ENCODE peak calls at places on chromosome 10, in four cellular contexts. O, T, S and U are unnamed samples.

GRCh38 chr10:21488246-21488953 is 37.1 kb downstream of the SKIDA1 start:
- DNase-seq in O (no peak), T (no peak), S (no peak), U (peak; percentile 22)

GRCh38 chr10:28444031-28444430 is 88.9 kb upstream of the WAC start:
- DNase-seq in O (no peak), S (no peak), T (no peak), U (no peak)

GRCh38 chr10:110370005-110370404 is 65.3 kb upstream of the SMNDC1 start:
- DNase-seq in S (no peak), T (no peak), O (no peak), U (no peak)

GRCh38 chr10:132198068-132198370 is 11.3 kb downstream of the DPYSL4 start:
- DNase-seq in S (no peak), T (no peak), O (no peak), U (no peak)

GRCh38 chr10:108791030-108791429 is 1132.3 kb downstream of the XPNPEP1 start:
- DNase-seq in T (no peak), S (peak; percentile 54), O (no peak), U (no peak)

GRCh38 chr10:110790913-110791525 is 80.7 kb upstream of the PDCD4 start:
- DNase-seq in O (no peak), S (no peak), T (no peak), U (no peak)

GRCh38 chr10:30826679-30827078 is 197.1 kb upstream of the LYZL2 start:
- DNase-seq in S (no peak), O (no peak), T (no peak), U (no peak)

GRCh38 chr10:100760726-100761125 is 15.3 kb downstream of the PAX2 start:
- DNase-seq in S (no peak), T (no peak), O (no peak), U (no peak)

GRCh38 chr10:132574783-132575319 is 37.3 kb downstream of the INPP5A start:
- DNase-seq in O (no peak), T (no peak), S (peak; percentile 72), U (no peak)

GRCh38 chr10:129833988-129834387 is 130.1 kb downstream of the EBF3 start:
- DNase-seq in O (no peak), T (no peak), S (no peak), U (no peak)

GRCh38 chr10:31582365-31583052 is 263.5 kb downstream of the ZEB1 start:
- DNase-seq in O (no peak), S (peak; percentile 69), T (no peak), U (no peak)

GRCh38 chr10:124894569-124895215 is 47.2 kb upstream of the ZRANB1 start:
- DNase-seq in O (no peak), T (no peak), S (no peak), U (no peak)

GRCh38 chr10:71757450-71757918 is 15.8 kb downstream of the VSIR start:
- DNase-seq in T (no peak), O (no peak), S (no peak), U (no peak)

GRCh38 chr10:31694929-31695837 is 233.4 kb downstream of the ARHGAP12 start:
- DNase-seq in S (no peak), O (no peak), T (no peak), U (no peak)

GRCh38 chr10:5070648-5071410 is 23.4 kb upstream of the AKR1C3 start:
- DNase-seq in S (no peak), O (no peak), T (no peak), U (no peak)

GRCh38 chr10:17464545-17464944 is 10.2 kb upstream of the ST8SIA6 start:
- DNase-seq in O (no peak), S (no peak), T (no peak), U (no peak)

GRCh38 chr10:64097391-64098122 is 576.4 kb downstream of the REEP3 start:
- DNase-seq in S (no peak), T (no peak), O (no peak), U (no peak)

GRCh38 chr10:22437620-22438588 is 92.6 kb downstream of the SPAG6 start:
- DNase-seq in O (no peak), T (no peak), S (peak; percentile 49), U (no peak)

GRCh38 chr10:36519909-36520308 is 605.5 kb upstream of the ANKRD30A start:
- DNase-seq in T (no peak), S (no peak), O (no peak), U (no peak)

GRCh38 chr10:239109-239508 is 103.9 kb downstream of the ZMYND11 start:
- DNase-seq in T (no peak), S (peak; percentile 76), O (no peak), U (no peak)

GRCh38 chr10:43273543-43273942 is 6.7 kb upstream of the RASGEF1A start:
- DNase-seq in T (no peak), S (no peak), O (no peak), U (no peak)

GRCh38 chr10:34816067-34817002 is 1.2 kb upstream of the PARD3 start:
- DNase-seq in T (no peak), S (peak; percentile 70), O (peak; percentile 44), U (no peak)

GRCh38 chr10:93816123-93816747 is 58.5 kb downstream of the LGI1 start:
- DNase-seq in S (peak; percentile 71), O (peak; percentile 71), T (peak; percentile 11), U (peak; percentile 64)

GRCh38 chr10:71085689-71086438 is 126.5 kb upstream of the UNC5B start:
- DNase-seq in T (no peak), O (peak; percentile 7), S (no peak), U (no peak)

GRCh38 chr10:89173075-89173474 is 34.0 kb downstream of the CH25H start:
- DNase-seq in T (no peak), O (no peak), S (no peak), U (no peak)

GRCh38 chr10:8045728-8046494 is 8.6 kb upstream of the GATA3 start:
- DNase-seq in O (no peak), S (no peak), T (no peak), U (no peak)

GRCh38 chr10:11195017-11195586 is 177.4 kb downstream of the CELF2 start:
- DNase-seq in T (no peak), S (no peak), O (no peak), U (no peak)
- H3K4me1 ChIP-seq in T (no peaks in the 10 kb centered on the region), S (no peaks in the 10 kb centered on the region), O (peaks cover 7% of the 10 kb centered on the region), U (peaks cover 10% of the 10 kb centered on the region)

GRCh38 chr10:37682617-37683016 is 174.8 kb downstream of the ZNF248 start:
- DNase-seq in S (no peak), O (no peak), T (no peak), U (no peak)
- H3K9me3 ChIP-seq in S (no peaks in the 10 kb centered on the region), O (no peaks in the 10 kb centered on the region), T (no peaks in the 10 kb centered on the region), U (no peaks in the 10 kb centered on the region)

DNA sequence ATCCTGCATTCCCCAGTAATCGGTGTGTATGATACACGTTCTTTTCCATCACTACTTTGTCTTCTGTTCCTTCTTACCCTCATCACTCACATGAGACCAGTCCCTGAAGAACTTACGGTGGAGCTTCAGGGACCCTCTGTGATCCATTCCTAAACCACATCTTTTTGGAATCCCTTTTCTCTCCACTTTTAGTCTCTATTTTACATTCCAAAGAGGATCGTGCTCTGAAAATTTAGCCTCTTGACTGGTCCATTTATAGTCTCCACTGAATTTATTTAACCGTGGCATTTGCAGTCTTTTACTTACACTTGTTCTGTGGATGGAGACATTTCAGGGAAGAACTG is 109.1 kb downstream of the NT5C2 start:
- DNase-seq in O (no peak), T (no peak), S (no peak), U (no peak)
- H3K27ac ChIP-seq in O (no peak overlapping the region), T (no peak overlapping the region), S (no peak overlapping the region), U (no peak overlapping the region)

DNA sequence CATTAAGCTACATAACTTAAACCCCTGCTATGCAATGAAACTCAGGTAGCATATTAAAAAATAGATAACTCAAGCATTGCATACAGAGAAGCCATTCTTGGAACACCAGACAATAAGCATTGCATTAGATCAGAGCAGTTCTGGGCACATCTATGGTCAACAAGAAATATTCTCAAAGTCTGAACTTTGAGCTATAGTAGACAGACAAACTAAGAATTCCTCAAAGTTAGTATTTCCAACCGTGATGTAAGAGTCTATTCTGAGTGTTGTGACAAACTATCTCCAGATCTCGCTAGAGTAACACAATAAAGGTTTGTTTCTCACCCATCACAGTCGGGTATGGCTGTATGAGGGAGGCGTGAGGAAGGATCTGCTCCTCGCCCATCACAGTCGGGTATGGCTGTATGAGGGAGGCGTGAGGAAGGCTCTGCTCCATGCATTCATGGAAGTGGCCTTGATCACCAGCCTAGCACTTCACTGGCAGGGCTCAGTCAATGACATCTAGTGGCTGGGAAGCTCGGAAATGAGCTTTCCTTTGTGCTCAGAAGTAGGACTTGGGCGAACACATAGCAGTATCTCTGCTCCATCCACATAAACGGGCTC is 61.6 kb upstream of the ANKRD1 start:
- DNase-seq in T (no peak), O (no peak), S (no peak), U (no peak)
- H3K4me1 ChIP-seq in T (no peaks in the 10 kb centered on the region), O (no peaks in the 10 kb centered on the region), S (no peaks in the 10 kb centered on the region), U (no peaks in the 10 kb centered on the region)

DNA sequence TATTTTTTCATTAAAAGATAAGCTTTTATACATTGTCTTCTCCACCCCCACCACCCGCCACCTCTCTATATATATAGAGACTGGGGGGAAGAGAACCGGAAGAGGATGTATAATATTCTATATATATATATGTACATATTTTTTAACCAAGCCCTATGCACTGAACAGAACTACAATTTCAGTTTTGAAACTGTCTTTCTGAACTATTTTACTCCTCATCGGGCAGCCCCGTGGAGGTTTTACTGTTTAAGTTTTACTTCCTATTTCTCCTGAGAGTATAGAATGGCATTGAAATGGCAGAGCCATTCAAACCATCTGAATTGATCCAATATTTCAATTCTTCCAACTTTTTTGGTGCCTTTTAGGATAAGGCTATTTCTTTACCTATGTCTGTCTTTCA is 1047.1 kb downstream of the NRG3 start:
- DNase-seq in O (no peak), S (no peak), T (no peak), U (no peak)
- H3K9me3 ChIP-seq in O (no peaks in the 10 kb centered on the region), S (no peaks in the 10 kb centered on the region), T (peaks cover 1% of the 10 kb centered on the region), U (no peaks in the 10 kb centered on the region)